ENCODE peak calls at places on chromosomes 12 and 14, in six cellular contexts. R, C, Q, A, K and Y are unnamed samples.

GRCh38 chr12:121423682-121424631 is 24.0 kb downstream of the RNF34 start:
- DNase-seq in R (no peak), C (no peak), Q (no peak), A (no peak), K (no peak), Y (no peak)

GRCh38 chr12:87323369-87323768 is 705.8 kb downstream of the C12orf50 start:
- DNase-seq in R (no peak), C (no peak), Q (no peak), A (no peak), K (no peak), Y (no peak)

GRCh38 chr14:89378119-89378518 is 38.9 kb downstream of the FOXN3 start:
- DNase-seq in R (peak), C (no peak), Q (no peak), A (peak), K (no peak), Y (no peak)

GRCh38 chr12:52037248-52037861 is 13.9 kb upstream of the NR4A1 start:
- DNase-seq in R (no peak), C (peak), Q (no peak), A (peak), K (peak), Y (no peak)

GRCh38 chr12:87270894-87271293 is 758.3 kb downstream of the C12orf50 start:
- DNase-seq in R (peak), C (no peak), Q (no peak), A (no peak), K (no peak), Y (no peak)

GRCh38 chr14:52695481-52696091 is at the start of gene ERO1A:
- DNase-seq in R (peak), C (peak), Q (peak), A (peak), K (peak), Y (no peak)

GRCh38 chr12:52914722-52915121 is 9.8 kb upstream of the KRT8 start:
- DNase-seq in R (no peak), C (no peak), Q (no peak), A (no peak), K (no peak), Y (no peak)

GRCh38 chr12:121064116-121064515 is 25.1 kb upstream of the OASL start:
- DNase-seq in R (no peak), C (no peak), Q (no peak), A (no peak), K (no peak), Y (no peak)

GRCh38 chr12:26309646-26310045 is 114.3 kb downstream of the SSPN start:
- DNase-seq in R (no peak), C (no peak), Q (no peak), A (no peak), K (no peak), Y (no peak)

GRCh38 chr12:115737895-115738294 is 539.6 kb downstream of the MED13L start:
- DNase-seq in R (no peak), C (no peak), Q (no peak), A (no peak), K (no peak), Y (no peak)

GRCh38 chr14:99035712-99036593 is 236.0 kb downstream of the BCL11B start:
- DNase-seq in R (peak), C (no peak), Q (peak), A (no peak), K (no peak), Y (no peak)

GRCh38 chr12:57782243-57782607 is 362 bp upstream of the TSFM start:
- DNase-seq in R (no peak), C (no peak), Q (no peak), A (no peak), K (no peak), Y (no peak)

GRCh38 chr14:70018246-70018645 is 139.0 kb downstream of the SMOC1 start:
- DNase-seq in R (no peak), C (no peak), Q (no peak), A (no peak), K (no peak), Y (no peak)

GRCh38 chr12:131222271-131223139 is 268.8 kb downstream of the ADGRD1 start:
- DNase-seq in R (peak), C (no peak), Q (no peak), A (no peak), K (no peak), Y (peak)

GRCh38 chr12:113896841-113897240 is 69.3 kb downstream of the RBM19 start:
- DNase-seq in R (no peak), C (no peak), Q (no peak), A (no peak), K (no peak), Y (no peak)

GRCh38 chr14:89444044-89444443 is 27.0 kb upstream of the FOXN3 start:
- DNase-seq in R (no peak), C (peak), Q (no peak), A (no peak), K (no peak), Y (no peak)

DNA sequence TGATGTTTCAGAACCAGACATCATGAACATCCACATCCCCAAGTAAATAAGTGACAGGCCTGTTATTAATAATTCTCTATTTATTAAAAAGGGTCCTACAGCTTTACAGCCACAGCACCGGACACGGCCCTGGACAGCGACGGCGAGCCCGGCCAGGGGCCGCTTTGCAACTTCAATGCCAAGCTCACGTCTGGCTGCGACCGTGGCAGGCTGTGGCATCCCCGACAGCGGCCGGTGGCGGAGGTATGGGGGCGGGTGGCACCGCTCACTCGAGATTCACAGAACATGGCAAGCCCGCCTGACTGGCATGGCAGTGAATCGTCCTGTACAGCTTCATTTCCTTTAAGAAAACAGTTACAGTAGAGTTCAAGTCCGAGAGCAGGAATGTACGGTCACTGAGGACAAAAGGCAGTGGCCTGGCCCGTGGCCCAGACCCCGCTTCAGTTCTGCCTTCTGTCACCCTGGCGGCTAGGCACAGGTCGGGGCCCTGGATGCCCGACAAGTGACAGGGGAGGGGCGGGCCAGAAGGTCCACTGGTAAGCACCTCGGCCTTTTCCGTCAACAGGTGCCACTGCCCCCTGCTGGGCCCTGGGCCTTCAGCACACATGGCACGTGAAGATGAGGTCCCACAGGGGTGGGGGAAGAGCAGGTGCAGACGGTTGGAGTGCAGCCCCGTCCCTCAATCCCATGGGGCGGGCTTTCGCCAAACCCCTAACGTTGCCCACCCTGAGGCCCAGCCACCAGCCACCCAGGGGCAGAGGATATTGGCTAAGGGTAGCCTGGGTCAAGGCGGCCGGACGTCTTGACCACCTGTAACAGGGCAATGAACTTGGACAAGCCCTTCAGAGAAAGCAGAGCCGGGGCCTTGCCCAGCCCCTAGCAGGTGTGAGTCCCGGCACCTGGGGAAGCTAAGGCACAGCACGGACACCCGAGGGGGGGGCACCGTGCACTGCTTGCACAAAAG is 30.3 kb downstream of the HIP1R start:
- DNase-seq in R (no peak), C (peak), Q (no peak), A (peak), K (no peak), Y (no peak)
- TF ChIP-seq CTCF in R (peak), C (peak), Q (peak), A (no peak), K (no peak), Y (peak)

DNA sequence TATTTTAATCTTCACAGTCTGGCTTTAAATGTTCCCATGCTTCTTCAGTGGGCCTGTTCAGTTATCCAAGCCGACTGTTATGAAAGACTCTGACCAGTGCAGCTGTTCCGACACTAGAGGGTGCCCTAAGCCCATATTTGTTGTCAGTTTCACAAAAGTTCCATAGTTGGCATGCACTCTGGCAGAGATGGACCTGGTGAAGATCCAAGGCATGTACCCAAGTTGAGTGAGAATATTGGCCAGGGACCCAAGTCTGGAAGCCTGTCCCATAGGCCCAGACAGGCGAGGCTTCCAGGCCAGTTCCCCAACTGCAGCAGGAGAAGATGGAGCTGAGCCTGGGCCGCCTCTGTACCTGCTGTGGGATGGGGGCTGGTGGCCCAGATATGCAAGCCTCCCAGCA is 27.4 kb upstream of the GUCY2C start:
- DNase-seq in R (no peak), C (peak), Q (peak), A (peak), K (no peak), Y (peak)
- TF ChIP-seq CTCF in R (peak), C (peak), Q (peak), A (peak), K (peak), Y (peak)

DNA sequence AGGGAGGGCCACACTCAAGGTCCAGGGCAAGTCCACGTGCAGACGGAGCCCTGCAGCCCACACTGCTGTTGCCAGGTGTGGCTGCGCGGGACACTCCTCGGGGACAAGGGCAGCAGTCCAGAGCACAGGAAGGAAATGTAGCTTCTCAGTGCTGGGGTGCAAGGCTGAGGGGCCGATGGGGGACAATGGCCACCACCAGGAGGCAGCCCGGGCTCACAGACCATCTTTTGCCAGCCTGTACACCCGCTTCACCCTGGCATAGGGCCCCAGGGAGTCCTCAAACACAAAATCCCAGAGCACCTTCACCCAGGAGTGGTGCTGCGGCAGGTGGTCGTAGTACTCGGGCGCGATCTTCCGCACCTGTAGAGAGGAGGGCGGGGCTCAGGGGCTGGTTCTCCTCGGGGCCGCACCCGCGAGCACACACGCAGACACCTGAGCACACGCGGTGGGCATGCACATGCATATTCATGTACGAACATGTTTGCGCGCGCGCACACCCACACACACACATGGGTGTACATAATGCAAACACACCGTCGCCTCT is 12.8 kb downstream of the DEGS2 start:
- DNase-seq in R (no peak), C (no peak), Q (no peak), A (peak), K (no peak), Y (no peak)
- TF ChIP-seq CTCF in R (no peak), C (no peak), Q (no peak), A (peak), K (no peak), Y (no peak)

GRCh38 chr12:54300732-54301427 is at the start of gene NFE2:
- DNase-seq in R (no peak), C (no peak), Q (no peak), A (peak), K (no peak), Y (no peak)
- TF ChIP-seq CTCF in R (peak), C (no peak), Q (no peak), A (no peak), K (no peak), Y (no peak)

GRCh38 chr14:94538070-94538740 is 23.0 kb upstream of the SERPINA4 start:
- DNase-seq in R (no peak), C (no peak), Q (no peak), A (no peak), K (no peak), Y (no peak)

GRCh38 chr14:94542111-94542810 is 19.0 kb upstream of the SERPINA4 start:
- DNase-seq in R (no peak), C (no peak), Q (peak), A (no peak), K (no peak), Y (no peak)

GRCh38 chr14:94539181-94539580 is 22.1 kb upstream of the SERPINA4 start:
- DNase-seq in R (no peak), C (no peak), Q (no peak), A (no peak), K (no peak), Y (no peak)

GRCh38 chr14:94541234-94541975 is 19.8 kb upstream of the SERPINA4 start:
- DNase-seq in R (no peak), C (no peak), Q (no peak), A (no peak), K (no peak), Y (no peak)

GRCh38 chr14:94540031-94540794 is 21.0 kb upstream of the SERPINA4 start:
- DNase-seq in R (no peak), C (no peak), Q (peak), A (no peak), K (no peak), Y (no peak)
- TF ChIP-seq CTCF in R (no peak), C (no peak), Q (peak), A (no peak), K (no peak), Y (no peak)